ENCODE peak calls at places on chromosomes 11 and 22, in nine cellular contexts. C, I, K, L, A, P, G, Z and W are unnamed samples.
A peak's percentile ranks its signal among the peaks of the same experiment; 100 is the strongest.

GRCh38 chr11:73072935-73073481 is 69.1 kb downstream of the FCHSD2 start:
- DNase-seq in C (no peak), I (peak; percentile 22), K (no peak), L (peak; percentile 22), A (peak; percentile 31), P (peak; percentile 29), G (no peak), Z (peak; percentile 57), W (no peak)

GRCh38 chr11:67355794-67356550 is 2.6 kb upstream of the POLD4 start:
- DNase-seq in C (no peak), I (no peak), K (no peak), L (no peak), A (no peak), P (no peak), G (no peak), Z (no peak), W (no peak)

GRCh38 chr22:43528601-43529360 is 117.0 kb downstream of the MPPED1 start:
- DNase-seq in C (no peak), I (no peak), K (no peak), L (no peak), A (no peak), P (no peak), G (no peak), Z (no peak), W (no peak)

GRCh38 chr11:70587095-70587389 is 188.7 kb downstream of the CTTN start:
- DNase-seq in C (no peak), I (no peak), K (no peak), L (no peak), A (peak; percentile 4), P (no peak), G (peak; percentile 38), Z (peak; percentile 9), W (no peak)

GRCh38 chr11:33692013-33692504 is 8.6 kb downstream of the C11orf91 start:
- DNase-seq in C (peak; percentile 80), I (peak; percentile 70), K (no peak), L (peak; percentile 48), A (peak; percentile 97), P (peak; percentile 89), G (peak; percentile 76), Z (peak; percentile 97), W (no peak)

GRCh38 chr11:23961503-23962338 is 535.1 kb upstream of the LUZP2 start:
- DNase-seq in C (no peak), I (no peak), K (no peak), L (peak; percentile 28), A (no peak), P (no peak), G (no peak), Z (no peak), W (no peak)

GRCh38 chr11:11958403-11958802 is 50.0 kb downstream of the DKK3 start:
- DNase-seq in C (no peak), I (no peak), K (no peak), L (no peak), A (no peak), P (no peak), G (no peak), Z (no peak), W (no peak)

GRCh38 chr11:45653277-45653676 is 12.1 kb downstream of the CHST1 start:
- DNase-seq in C (no peak), I (no peak), K (no peak), L (no peak), A (no peak), P (no peak), G (no peak), Z (no peak), W (no peak)

GRCh38 chr11:35040221-35040942 is 98.6 kb upstream of the CD44 start:
- DNase-seq in C (no peak), I (no peak), K (no peak), L (no peak), A (peak; percentile 86), P (no peak), G (no peak), Z (peak; percentile 53), W (no peak)

GRCh38 chr22:39197578-39197977 is 45.1 kb upstream of the CBX7 start:
- DNase-seq in C (no peak), I (no peak), K (no peak), L (no peak), A (no peak), P (no peak), G (no peak), Z (no peak), W (no peak)

GRCh38 chr11:104256525-104256924 is 92.6 kb upstream of the PDGFD start:
- DNase-seq in C (no peak), I (no peak), K (no peak), L (no peak), A (peak; percentile 6), P (no peak), G (no peak), Z (peak; percentile 41), W (no peak)
- TF ChIP-seq CTCF in C (no peak), I (no peak), K (no peak), L (no peak), A (peak; percentile 6), P (peak; percentile 13), G (no peak), Z (peak; percentile 35), W (no peak)

DNA sequence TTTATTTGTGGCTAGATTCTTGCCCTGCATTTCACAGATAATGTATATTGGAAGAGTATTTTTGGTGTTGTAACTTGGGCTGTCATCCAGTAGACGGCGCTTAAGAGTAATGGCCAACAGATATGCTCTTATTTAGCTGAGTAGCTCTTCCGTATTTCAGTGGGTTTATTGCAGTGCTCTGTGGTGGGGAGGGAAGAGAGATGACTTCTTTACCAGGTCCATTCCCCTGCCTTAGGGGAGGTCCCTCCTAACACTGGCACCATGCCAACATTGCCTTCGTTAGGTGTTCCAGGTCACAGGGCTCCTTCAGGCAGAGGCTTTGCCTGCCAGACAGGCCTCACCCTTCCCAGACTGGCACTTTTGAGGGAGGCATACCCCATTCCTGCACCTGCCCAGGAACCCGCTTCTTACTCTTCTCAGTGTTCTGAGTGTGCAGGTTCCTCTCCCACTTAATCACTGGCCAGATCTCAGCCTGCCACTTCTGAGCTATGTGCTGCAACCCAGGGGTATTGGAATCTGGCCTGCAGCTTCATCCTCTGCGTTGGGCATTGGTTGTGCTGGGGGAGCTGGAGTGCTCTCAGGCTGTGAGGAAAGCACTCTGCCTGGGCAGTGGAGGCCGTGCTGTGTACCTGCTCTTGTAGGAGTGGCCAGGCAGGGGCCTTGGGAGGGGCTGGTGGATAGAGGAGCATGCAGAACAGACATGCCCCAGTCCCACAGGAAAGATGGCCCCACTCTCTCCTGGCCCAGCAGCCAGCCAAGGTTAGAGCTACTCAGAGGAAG is 29.4 kb upstream of the SLN start:
- DNase-seq in C (no peak), I (peak; percentile 4), K (no peak), L (no peak), A (peak; percentile 42), P (peak; percentile 25), G (peak; percentile 21), Z (peak; percentile 55), W (no peak)
- TF ChIP-seq CTCF in C (peak; percentile 22), I (no peak), K (peak; percentile 29), L (no peak), A (peak; percentile 64), P (peak; percentile 52), G (peak; percentile 69), Z (peak; percentile 73), W (no peak)

DNA sequence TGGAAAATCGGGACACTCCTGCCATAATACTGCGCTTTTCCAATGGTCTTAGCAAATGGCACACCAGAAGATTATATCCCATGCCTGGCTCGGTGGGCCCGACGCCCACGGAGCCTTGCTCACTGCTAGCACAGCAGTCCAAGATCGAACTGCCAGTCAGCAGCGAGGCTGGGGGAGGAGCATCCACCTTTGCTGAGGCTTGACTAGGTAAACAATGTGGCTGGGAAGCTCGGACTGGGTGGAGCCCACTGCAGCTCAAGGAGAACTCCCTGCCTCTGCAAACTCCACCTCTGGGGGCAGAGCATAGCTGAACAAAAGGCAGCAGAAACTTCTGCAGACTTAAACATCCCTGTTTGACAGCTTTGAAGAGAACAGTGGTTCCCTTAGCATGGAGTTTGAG is 15.6 kb downstream of the PTH start:
- DNase-seq in C (no peak), I (no peak), K (no peak), L (no peak), A (no peak), P (peak; percentile 30), G (peak; percentile 62), Z (no peak), W (no peak)
- TF ChIP-seq CTCF in C (no peak), I (no peak), K (no peak), L (no peak), A (no peak), P (no peak), G (peak; percentile 33), Z (no peak), W (no peak)

GRCh38 chr22:37202706-37203105 is 9.6 kb downstream of the SSTR3 start:
- DNase-seq in C (no peak), I (no peak), K (no peak), L (no peak), A (no peak), P (no peak), G (no peak), Z (no peak), W (no peak)
- TF ChIP-seq CTCF in C (no peak), I (no peak), K (no peak), L (no peak), A (no peak), P (no peak), G (no peak), Z (no peak), W (no peak)

GRCh38 chr11:92346220-92346619 is 121.6 kb downstream of the FAT3 start:
- DNase-seq in C (no peak), I (no peak), K (no peak), L (no peak), A (no peak), P (no peak), G (no peak), Z (no peak), W (no peak)

GRCh38 chr11:92342886-92343285 is 118.3 kb downstream of the FAT3 start:
- DNase-seq in C (no peak), I (no peak), K (no peak), L (no peak), A (no peak), P (no peak), G (no peak), Z (peak; percentile 7), W (no peak)

GRCh38 chr11:92342034-92342433 is 117.4 kb downstream of the FAT3 start:
- DNase-seq in C (no peak), I (no peak), K (no peak), L (no peak), A (no peak), P (no peak), G (no peak), Z (no peak), W (no peak)

DNA sequence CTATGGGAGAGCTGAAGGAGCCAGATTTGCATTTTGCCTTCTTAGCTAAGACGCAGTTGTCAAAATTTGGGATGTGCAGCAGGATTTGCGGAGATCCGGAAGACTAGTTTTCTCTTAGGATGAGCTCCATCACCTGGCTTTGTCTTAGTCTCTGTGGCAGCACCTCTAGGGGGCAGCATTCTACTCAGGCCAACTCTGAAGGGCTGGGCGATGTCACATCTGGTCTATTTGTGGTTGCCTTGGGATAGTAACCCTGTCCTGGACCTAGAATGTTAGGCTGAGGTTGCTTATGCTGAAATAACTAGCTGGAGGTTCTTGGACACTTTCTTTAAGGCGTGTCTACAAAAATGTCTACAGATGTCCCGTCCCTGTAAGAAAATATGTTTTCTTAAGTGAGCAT is 116.2 kb downstream of the FAT3 start:
- DNase-seq in C (no peak), I (no peak), K (no peak), L (peak; percentile 56), A (peak; percentile 42), P (peak; percentile 26), G (peak; percentile 6), Z (peak; percentile 6), W (no peak)
- TF ChIP-seq CTCF in C (no peak), I (no peak), K (no peak), L (no peak), A (peak; percentile 56), P (peak; percentile 31), G (peak; percentile 56), Z (peak; percentile 27), W (peak; percentile 30)